ENCODE peak calls at places on chromosomes 6 and 20, in five cellular contexts. One of them, this sample, is unnamed.

GRCh38 chr6:134686071-134686470 is 263.8 kb downstream of the ALDH8A1 start:
- DNase-seq in stomach: no peak
- DNase-seq in uterus: no peak
- DNase-seq in tibial nerve: no peak
- DNase-seq in adrenal gland: no peak
- DNase-seq in this sample: no peak

GRCh38 chr6:47379328-47379727 is 69.6 kb upstream of the TNFRSF21 start:
- DNase-seq in stomach: no peak
- DNase-seq in uterus: no peak
- DNase-seq in tibial nerve: no peak
- DNase-seq in adrenal gland: no peak
- DNase-seq in this sample: no peak

GRCh38 chr6:167513763-167514162 is 188.9 kb downstream of the TTLL2 start:
- DNase-seq in stomach: no peak
- DNase-seq in uterus: no peak
- DNase-seq in tibial nerve: no peak
- DNase-seq in adrenal gland: no peak
- DNase-seq in this sample: no peak

GRCh38 chr20:32982617-32983458 is 21.4 kb downstream of the SUN5 start:
- DNase-seq in stomach: peak
- DNase-seq in uterus: no peak
- DNase-seq in tibial nerve: no peak
- DNase-seq in adrenal gland: no peak
- DNase-seq in this sample: no peak

GRCh38 chr6:170107606-170108222 is 183.2 kb downstream of the DLL1 start:
- DNase-seq in stomach: peak
- DNase-seq in uterus: no peak
- DNase-seq in tibial nerve: no peak
- DNase-seq in adrenal gland: no peak
- DNase-seq in this sample: no peak

GRCh38 chr6:143166247-143166695 is 105.6 kb downstream of the AIG1 start:
- DNase-seq in stomach: no peak
- DNase-seq in uterus: no peak
- DNase-seq in tibial nerve: no peak
- DNase-seq in adrenal gland: no peak
- DNase-seq in this sample: no peak

GRCh38 chr6:56486681-56487080 is 156.0 kb downstream of the DST start:
- DNase-seq in stomach: no peak
- DNase-seq in uterus: no peak
- DNase-seq in tibial nerve: no peak
- DNase-seq in adrenal gland: no peak
- DNase-seq in this sample: no peak

GRCh38 chr20:10557685-10558084 is 116.1 kb downstream of the JAG1 start:
- DNase-seq in stomach: no peak
- DNase-seq in uterus: no peak
- DNase-seq in tibial nerve: no peak
- DNase-seq in adrenal gland: no peak
- DNase-seq in this sample: no peak

GRCh38 chr20:8212286-8212685 is 80.2 kb downstream of the PLCB1 start:
- DNase-seq in stomach: no peak
- DNase-seq in uterus: no peak
- DNase-seq in tibial nerve: no peak
- DNase-seq in adrenal gland: no peak
- DNase-seq in this sample: no peak

GRCh38 chr20:39266989-39267388 is 304.8 kb downstream of the DHX35 start:
- DNase-seq in stomach: no peak
- DNase-seq in uterus: no peak
- DNase-seq in tibial nerve: no peak
- DNase-seq in adrenal gland: no peak
- DNase-seq in this sample: no peak

GRCh38 chr20:44006578-44006977 is 91.9 kb downstream of the TOX2 start:
- DNase-seq in stomach: no peak
- DNase-seq in uterus: no peak
- DNase-seq in tibial nerve: no peak
- DNase-seq in adrenal gland: peak
- DNase-seq in this sample: no peak

GRCh38 chr6:65819152-65819551 is 112.1 kb upstream of the EYS start:
- DNase-seq in stomach: no peak
- DNase-seq in uterus: no peak
- DNase-seq in tibial nerve: no peak
- DNase-seq in adrenal gland: no peak
- DNase-seq in this sample: no peak

GRCh38 chr6:6748001-6748400 is 159.5 kb downstream of the LY86 start:
- DNase-seq in stomach: no peak
- DNase-seq in uterus: no peak
- DNase-seq in tibial nerve: no peak
- DNase-seq in adrenal gland: no peak
- DNase-seq in this sample: no peak

GRCh38 chr6:169119669-169120068 is 134.0 kb downstream of the THBS2 start:
- DNase-seq in stomach: no peak
- DNase-seq in uterus: no peak
- DNase-seq in tibial nerve: no peak
- DNase-seq in adrenal gland: no peak
- DNase-seq in this sample: no peak

GRCh38 chr20:24545168-24545567 is 75.7 kb downstream of the SYNDIG1 start:
- DNase-seq in stomach: no peak
- DNase-seq in uterus: no peak
- DNase-seq in tibial nerve: no peak
- DNase-seq in adrenal gland: no peak
- DNase-seq in this sample: no peak

GRCh38 chr6:161444464-161444863 is 170.6 kb upstream of the AGPAT4 start:
- DNase-seq in stomach: no peak
- DNase-seq in uterus: no peak
- DNase-seq in tibial nerve: no peak
- DNase-seq in adrenal gland: peak
- DNase-seq in this sample: peak

GRCh38 chr20:24878657-24879056 is 70.4 kb upstream of the CST7 start:
- DNase-seq in stomach: no peak
- DNase-seq in uterus: no peak
- DNase-seq in tibial nerve: no peak
- DNase-seq in adrenal gland: no peak
- DNase-seq in this sample: no peak

GRCh38 chr20:62359491-62360121 is 7.5 kb downstream of the LAMA5 start:
- DNase-seq in stomach: no peak
- DNase-seq in uterus: peak
- DNase-seq in tibial nerve: no peak
- DNase-seq in adrenal gland: no peak
- DNase-seq in this sample: peak

GRCh38 chr6:132934496-132934895 is 120.1 kb downstream of the RPS12 start:
- DNase-seq in stomach: no peak
- DNase-seq in uterus: no peak
- DNase-seq in tibial nerve: no peak
- DNase-seq in adrenal gland: no peak
- DNase-seq in this sample: no peak

GRCh38 chr6:143745160-143746133 is 67.7 kb downstream of the PHACTR2 start:
- DNase-seq in stomach: peak
- DNase-seq in uterus: peak
- DNase-seq in tibial nerve: peak
- DNase-seq in adrenal gland: peak
- DNase-seq in this sample: no peak

GRCh38 chr20:39112196-39112743 is 150.1 kb downstream of the DHX35 start:
- DNase-seq in stomach: peak
- DNase-seq in uterus: peak
- DNase-seq in tibial nerve: no peak
- DNase-seq in adrenal gland: peak
- DNase-seq in this sample: peak

GRCh38 chr6:46848684-46849360 is 55.6 kb downstream of the MEP1A start:
- DNase-seq in stomach: peak
- DNase-seq in uterus: peak
- DNase-seq in tibial nerve: peak
- DNase-seq in adrenal gland: peak
- DNase-seq in this sample: peak

GRCh38 chr6:133632206-133632605 is 256.7 kb upstream of the TCF21 start:
- DNase-seq in stomach: no peak
- DNase-seq in uterus: no peak
- DNase-seq in tibial nerve: no peak
- DNase-seq in adrenal gland: no peak
- DNase-seq in this sample: no peak

GRCh38 chr6:109373333-109373732 is 8.9 kb downstream of the CD164 start:
- DNase-seq in stomach: no peak
- DNase-seq in uterus: no peak
- DNase-seq in tibial nerve: no peak
- DNase-seq in adrenal gland: no peak
- DNase-seq in this sample: no peak

GRCh38 chr6:7505196-7505699 is 36.2 kb upstream of the DSP start:
- DNase-seq in stomach: peak
- DNase-seq in uterus: no peak
- DNase-seq in tibial nerve: no peak
- DNase-seq in adrenal gland: peak
- DNase-seq in this sample: no peak

GRCh38 chr6:35165630-35166071 is 24.5 kb upstream of the TCP11 start:
- DNase-seq in stomach: peak
- DNase-seq in uterus: no peak
- DNase-seq in tibial nerve: no peak
- DNase-seq in adrenal gland: no peak
- DNase-seq in this sample: no peak
- TF ChIP-seq POLR2A in stomach: no peak
- TF ChIP-seq POLR2A in uterus: no peak
- TF ChIP-seq POLR2A in tibial nerve: no peak
- TF ChIP-seq POLR2A in adrenal gland: no peak
- TF ChIP-seq POLR2A in this sample: no peak

GRCh38 chr20:49188101-49188784 is at the start of gene STAU1:
- DNase-seq in stomach: peak
- DNase-seq in uterus: peak
- DNase-seq in tibial nerve: peak
- DNase-seq in adrenal gland: peak
- DNase-seq in this sample: peak

GRCh38 chr20:49185071-49185757 is 2.9 kb downstream of the STAU1 start:
- DNase-seq in stomach: no peak
- DNase-seq in uterus: no peak
- DNase-seq in tibial nerve: no peak
- DNase-seq in adrenal gland: no peak
- DNase-seq in this sample: no peak

GRCh38 chr20:49184691-49185070 is 3.5 kb downstream of the STAU1 start:
- DNase-seq in stomach: no peak
- DNase-seq in uterus: no peak
- DNase-seq in tibial nerve: no peak
- DNase-seq in adrenal gland: no peak
- DNase-seq in this sample: no peak

GRCh38 chr20:49187330-49188100 is 619 bp downstream of the STAU1 start:
- DNase-seq in stomach: peak
- DNase-seq in uterus: peak
- DNase-seq in tibial nerve: peak
- DNase-seq in adrenal gland: peak
- DNase-seq in this sample: peak

DNA sequence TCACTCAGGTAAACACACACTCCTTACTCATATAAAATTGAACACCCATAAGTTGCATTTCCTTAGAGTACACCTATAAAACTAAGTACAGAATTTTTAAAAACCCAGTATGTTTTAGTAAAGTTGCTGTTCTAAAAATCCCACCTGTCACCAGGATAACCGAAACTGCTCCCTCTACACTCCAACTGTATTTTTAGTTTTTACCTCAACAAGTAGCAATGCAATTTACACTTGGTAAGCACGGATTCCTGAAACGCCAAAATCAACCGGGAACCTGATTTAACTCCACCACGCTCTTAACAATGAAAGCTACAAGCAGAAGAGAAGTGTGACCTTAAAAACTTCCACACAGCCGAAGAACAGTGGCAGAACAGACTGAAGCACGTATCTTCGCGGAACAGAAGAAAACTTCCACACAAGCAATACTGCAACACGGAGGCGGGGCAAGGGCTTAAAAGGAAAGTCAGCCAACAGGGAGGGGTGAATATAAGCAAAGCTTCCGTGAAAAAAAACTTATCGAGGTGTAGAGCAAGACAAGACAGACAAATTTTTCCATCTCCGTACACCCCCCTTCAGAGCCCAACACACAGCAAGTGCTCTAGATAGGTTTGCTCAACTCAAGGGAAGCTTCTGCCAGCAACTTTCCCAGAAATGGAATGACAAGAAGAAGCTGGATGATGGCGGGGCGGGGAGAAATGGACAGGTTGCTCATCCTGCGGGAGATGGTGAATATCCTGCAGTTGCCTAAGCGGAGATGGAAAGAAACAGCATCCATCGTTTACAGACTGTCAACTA is 1.4 kb downstream of the STAU1 start:
- DNase-seq in stomach: peak
- DNase-seq in uterus: peak
- DNase-seq in tibial nerve: peak
- DNase-seq in adrenal gland: peak
- DNase-seq in this sample: peak
- TF ChIP-seq POLR2A in stomach: no peak
- TF ChIP-seq POLR2A in uterus: no peak
- TF ChIP-seq POLR2A in tibial nerve: peak
- TF ChIP-seq POLR2A in adrenal gland: peak
- TF ChIP-seq POLR2A in this sample: peak

DNA sequence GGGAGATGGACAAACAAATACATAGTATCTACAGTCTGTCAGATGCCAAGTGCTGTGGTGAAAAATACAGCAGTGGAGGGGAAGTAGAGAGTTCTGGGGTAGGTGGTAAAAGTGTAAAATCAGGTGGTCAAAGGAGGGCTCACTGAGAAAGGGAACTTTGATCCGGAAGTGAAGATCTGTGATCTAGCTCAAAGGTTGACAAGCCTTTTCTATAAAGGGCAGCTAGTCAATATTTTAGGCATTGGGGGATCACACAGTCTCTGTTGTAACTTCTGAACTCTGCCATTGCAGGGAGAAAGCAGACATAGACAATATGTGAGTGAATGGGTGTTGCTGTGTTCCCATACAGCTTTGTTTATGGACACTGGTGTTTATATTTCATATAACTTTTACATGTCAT is 38.6 kb downstream of the SH3BGRL2 start:
- DNase-seq in stomach: no peak
- DNase-seq in uterus: no peak
- DNase-seq in tibial nerve: no peak
- DNase-seq in adrenal gland: no peak
- DNase-seq in this sample: no peak
- TF ChIP-seq POLR2A in stomach: no peak
- TF ChIP-seq POLR2A in uterus: no peak
- TF ChIP-seq POLR2A in tibial nerve: no peak
- TF ChIP-seq POLR2A in adrenal gland: no peak
- TF ChIP-seq POLR2A in this sample: no peak

DNA sequence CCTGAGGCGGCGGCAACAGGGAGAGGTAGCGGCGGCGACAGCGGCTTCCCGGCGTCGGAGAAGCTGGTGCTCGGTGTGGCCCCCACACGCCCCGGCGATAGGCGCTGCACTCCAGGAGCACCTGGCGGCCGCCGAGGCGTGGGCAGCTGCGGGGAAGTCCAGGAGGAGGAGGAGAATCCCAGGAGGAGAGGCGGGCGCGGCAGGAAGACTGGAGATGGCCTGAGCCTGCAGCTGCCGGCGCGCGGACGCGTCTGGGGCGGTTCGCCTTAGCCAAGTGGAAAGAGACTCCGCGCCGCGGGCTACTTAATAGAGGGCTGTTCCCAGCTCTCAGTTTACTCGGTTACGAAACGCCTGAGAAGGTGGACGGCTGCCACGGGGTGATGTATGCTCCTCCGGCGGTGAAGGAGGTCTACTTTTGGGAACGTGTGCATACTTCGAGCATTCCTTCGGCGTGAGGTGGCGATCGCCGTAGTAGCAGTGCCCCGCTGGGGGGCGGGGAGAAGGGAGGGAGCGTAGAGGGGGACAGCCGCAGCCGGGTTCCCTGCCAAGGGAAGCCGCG is at the start of gene COL12A1:
- DNase-seq in stomach: peak
- DNase-seq in uterus: peak
- DNase-seq in tibial nerve: peak
- DNase-seq in adrenal gland: peak
- DNase-seq in this sample: peak
- TF ChIP-seq POLR2A in stomach: no peak
- TF ChIP-seq POLR2A in uterus: peak
- TF ChIP-seq POLR2A in tibial nerve: peak
- TF ChIP-seq POLR2A in adrenal gland: peak
- TF ChIP-seq POLR2A in this sample: peak

GRCh38 chr20:64037498-64038213 is 1.7 kb downstream of the C20orf204 start:
- DNase-seq in stomach: no peak
- DNase-seq in uterus: no peak
- DNase-seq in tibial nerve: no peak
- DNase-seq in adrenal gland: no peak
- DNase-seq in this sample: no peak
- TF ChIP-seq POLR2A in stomach: no peak
- TF ChIP-seq POLR2A in uterus: no peak
- TF ChIP-seq POLR2A in tibial nerve: no peak
- TF ChIP-seq POLR2A in adrenal gland: no peak
- TF ChIP-seq POLR2A in this sample: no peak

This sample was measured in gastrocnemius medialis.